ENCODE peak calls at places on chromosomes 2 and 18, in eight cellular contexts. M is AG09309; Q is aorta; G is neural progenitor cell; F is uterus; A is fibroblast of lung; V is CD4-positive, CD25-positive, alpha-beta regulatory T cell; C is IMR-90. Y is an unnamed sample.
A peak's percentile ranks its signal among the peaks of the same experiment; 100 is the strongest.

GRCh38 chr2:223563462-223563861 is 38.7 kb downstream of the SCG2 start:
- DNase-seq in Q (no peak), V (no peak), G (no peak), F (no peak), A (peak; percentile 85), M (peak; percentile 5), C (peak; percentile 89), Y (peak; percentile 46)

GRCh38 chr2:198259496-198259895 is 455.1 kb downstream of the PLCL1 start:
- DNase-seq in G (no peak), M (no peak), V (no peak), C (no peak), A (no peak), F (no peak), Q (no peak), Y (no peak)

GRCh38 chr2:95525294-95526035 is 40.9 kb upstream of the TRIM43B start:
- DNase-seq in Q (peak; percentile 36), V (no peak), A (peak; percentile 27), G (no peak), C (no peak), F (no peak), M (no peak), Y (no peak)

GRCh38 chr18:47595816-47596501 is 334.5 kb downstream of the SMAD2 start:
- DNase-seq in V (no peak), A (no peak), C (no peak), G (peak; percentile 28), Q (no peak), M (no peak), F (no peak), Y (no peak)

GRCh38 chr2:221572821-221573429 is 821 bp upstream of the EPHA4 start:
- DNase-seq in V (peak; percentile 40), G (peak; percentile 82), Q (peak; percentile 69), M (no peak), A (peak; percentile 71), F (no peak), C (peak; percentile 47), Y (no peak)

GRCh38 chr2:137948894-137949293 is 15.4 kb upstream of the HNMT start:
- DNase-seq in V (no peak), A (no peak), M (no peak), Q (no peak), G (no peak), C (no peak), F (no peak), Y (no peak)

GRCh38 chr2:221372156-221372870 is 199.8 kb downstream of the EPHA4 start:
- DNase-seq in F (no peak), A (peak; percentile 32), C (no peak), Q (no peak), G (peak; percentile 70), M (no peak), V (no peak), Y (no peak)

GRCh38 chr2:121128741-121129659 is 156.0 kb downstream of the TFCP2L1 start:
- DNase-seq in F (no peak), Q (no peak), V (peak; percentile 7), A (no peak), C (no peak), G (peak; percentile 72), M (no peak), Y (no peak)

GRCh38 chr18:76948345-76948744 is 126.0 kb downstream of the ZNF236 start:
- DNase-seq in V (peak; percentile 20), M (no peak), Q (no peak), C (no peak), G (no peak), A (no peak), F (no peak), Y (no peak)

GRCh38 chr2:54457326-54458023 is 1.3 kb downstream of the SPTBN1 start:
- DNase-seq in F (peak; percentile 39), Q (peak; percentile 54), V (peak; percentile 11), G (peak; percentile 69), C (no peak), A (peak; percentile 33), M (no peak), Y (no peak)

GRCh38 chr2:21037671-21038108 is 6.2 kb downstream of the APOB start:
- DNase-seq in Q (no peak), A (no peak), F (no peak), C (no peak), M (no peak), V (no peak), G (no peak), Y (no peak)

GRCh38 chr2:119678021-119678656 is 862 bp upstream of the TMEM177 start:
- DNase-seq in F (no peak), C (no peak), G (no peak), M (no peak), Q (no peak), A (no peak), V (peak; percentile 34), Y (no peak)

GRCh38 chr2:117536139-117536538 is 278.4 kb upstream of the DDX18 start:
- DNase-seq in G (peak; percentile 49), C (no peak), V (no peak), F (no peak), Q (no peak), M (no peak), A (no peak), Y (no peak)

GRCh38 chr2:2742745-2743144 is 411.7 kb upstream of the MYT1L start:
- DNase-seq in A (peak; percentile 22), M (no peak), Q (no peak), G (no peak), F (no peak), C (no peak), V (no peak), Y (no peak)

GRCh38 chr2:80117401-80117800 is 187.2 kb downstream of the LRRTM1 start:
- DNase-seq in Q (no peak), F (no peak), C (peak; percentile 11), V (no peak), G (no peak), M (no peak), A (no peak), Y (no peak)

GRCh38 chr2:98015681-98016080 is 19.9 kb upstream of the TMEM131 start:
- DNase-seq in M (no peak), F (no peak), C (no peak), V (no peak), G (no peak), Q (no peak), A (no peak), Y (no peak)

GRCh38 chr2:195580156-195580555 is 76.9 kb upstream of the SLC39A10 start:
- DNase-seq in G (no peak), A (no peak), Q (no peak), V (peak; percentile 67), M (no peak), C (no peak), F (no peak), Y (no peak)

GRCh38 chr18:65876310-65876709 is 125.5 kb downstream of the CDH7 start:
- DNase-seq in Q (no peak), V (no peak), A (no peak), F (no peak), M (no peak), C (no peak), G (no peak), Y (no peak)

GRCh38 chr2:4673025-4673489 is 969.7 kb downstream of the DCDC2C start:
- DNase-seq in V (peak; percentile 4), A (no peak), C (no peak), F (no peak), G (no peak), Q (no peak), M (peak; percentile 13), Y (no peak)

GRCh38 chr2:71995067-71995665 is 152.5 kb downstream of the CYP26B1 start:
- DNase-seq in A (peak; percentile 10), M (no peak), Q (no peak), V (no peak), G (peak; percentile 28), F (no peak), C (peak; percentile 5), Y (no peak)

GRCh38 chr2:66217039-66217438 is 217.9 kb upstream of the MEIS1 start:
- DNase-seq in G (no peak), C (no peak), F (no peak), M (no peak), A (no peak), V (no peak), Q (no peak), Y (no peak)

GRCh38 chr18:9117980-9118841 is 15.7 kb downstream of the NDUFV2 start:
- DNase-seq in A (no peak), F (no peak), C (no peak), V (peak; percentile 81), G (no peak), M (no peak), Q (no peak), Y (no peak)
- H3K4me3 ChIP-seq in A (no peak overlapping the region), F (peak overlapping the region; percentile 19), C (no peak overlapping the region), V (peak overlapping the region; percentile 94), G (no peak overlapping the region), M (no peak overlapping the region), Q (no peak overlapping the region), Y (no peak overlapping the region)

GRCh38 chr2:170975943-170976270 is 46.9 kb downstream of the GORASP2 start:
- DNase-seq in M (no peak), V (no peak), A (no peak), F (no peak), C (no peak), Q (no peak), G (no peak), Y (no peak)
- H3K4me3 ChIP-seq in M (no peak overlapping the region), V (no peak overlapping the region), A (no peak overlapping the region), F (no peak overlapping the region), C (no peak overlapping the region), Q (no peak overlapping the region), G (no peak overlapping the region), Y (no peak overlapping the region)

GRCh38 chr2:219544567-219544966 is 739 bp downstream of the TMEM198 start:
- DNase-seq in M (no peak), F (no peak), C (no peak), Q (no peak), G (no peak), V (no peak), A (no peak), Y (no peak)
- H3K4me3 ChIP-seq in M (peak overlapping the region; percentile 66), F (peak overlapping the region; percentile 59), C (no peak overlapping the region), Q (no peak overlapping the region), G (peak overlapping the region; percentile 86), V (no peak overlapping the region), A (no peak overlapping the region), Y (peak overlapping the region; percentile 84)

DNA sequence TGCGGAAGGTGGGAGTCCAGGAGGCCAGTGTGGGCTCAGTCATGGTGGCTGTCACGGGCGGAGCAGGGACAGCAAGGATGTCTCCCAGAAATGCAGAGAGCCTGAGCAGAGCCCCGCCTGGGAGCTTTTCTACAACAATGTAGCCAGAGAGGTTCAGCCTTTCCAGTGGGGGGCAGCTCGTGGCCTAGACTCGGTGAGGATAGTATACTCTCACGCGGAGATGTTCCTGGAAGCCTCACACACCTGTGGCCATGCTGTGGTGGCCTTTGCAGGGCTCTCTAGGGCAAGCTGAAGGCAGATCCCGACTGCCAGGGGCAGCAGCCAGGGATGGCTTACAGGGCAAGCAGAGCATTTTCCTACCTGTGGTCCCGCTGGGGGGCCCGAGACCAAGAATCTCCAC is 244.1 kb downstream of the LDLRAD4 start:
- DNase-seq in F (no peak), C (no peak), A (no peak), Q (peak; percentile 30), M (no peak), G (no peak), V (no peak), Y (no peak)
- H3K4me3 ChIP-seq in F (no peak overlapping the region), C (no peak overlapping the region), A (no peak overlapping the region), Q (no peak overlapping the region), M (no peak overlapping the region), G (no peak overlapping the region), V (no peak overlapping the region), Y (no peak overlapping the region)

DNA sequence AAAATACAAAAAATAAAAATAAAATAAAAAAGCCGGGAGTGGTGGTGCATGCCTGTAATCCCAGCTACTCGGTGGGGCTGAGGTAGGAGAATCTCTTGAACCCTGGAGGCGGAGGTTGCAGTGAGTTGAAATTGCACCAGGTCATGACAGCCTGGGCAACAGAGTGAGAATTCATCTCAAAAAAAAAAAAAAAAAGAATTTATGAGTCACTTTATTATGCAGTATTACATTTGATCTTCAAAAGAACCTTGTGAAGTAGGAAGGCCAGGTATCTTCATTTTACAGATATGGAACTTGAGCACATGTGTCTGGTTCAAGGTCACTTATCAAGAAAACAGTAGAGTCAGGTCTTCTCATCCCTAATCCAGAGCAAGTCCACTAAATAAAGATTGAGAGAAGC is 459.4 kb upstream of the HNRNPA3 start:
- DNase-seq in M (no peak), G (no peak), F (no peak), A (no peak), C (no peak), Q (no peak), V (no peak), Y (no peak)
- H3K4me3 ChIP-seq in M (no peak overlapping the region), G (no peak overlapping the region), F (no peak overlapping the region), A (no peak overlapping the region), C (no peak overlapping the region), Q (no peak overlapping the region), V (no peak overlapping the region), Y (no peak overlapping the region)